ENCODE peak calls at places on chromosome X, in four cellular contexts. W, T, A and M are unnamed samples.

GRCh38 chrX:139924069-139924695 is 8.7 kb downstream of the ATP11C start:
- DNase-seq in W (no peak), T (no peak), A (no peak), M (no peak)

GRCh38 chrX:91434351-91435168 is at the start of gene PABPC5:
- DNase-seq in W (peak; percentile 91), T (peak; percentile 82), A (peak; percentile 63), M (no peak)

GRCh38 chrX:9515973-9516538 is 51.2 kb downstream of the TBL1X start:
- DNase-seq in W (no peak), T (no peak), A (no peak), M (no peak)

GRCh38 chrX:105765691-105766090 is 56.6 kb upstream of the NRK start:
- DNase-seq in W (no peak), T (no peak), A (peak; percentile 4), M (no peak)

GRCh38 chrX:97616883-97617510 is 733.3 kb downstream of the RPA4 start:
- DNase-seq in W (no peak), T (peak; percentile 74), A (peak; percentile 82), M (peak; percentile 56)

GRCh38 chrX:53163436-53163835 is 61.6 kb downstream of the KDM5C start:
- DNase-seq in W (no peak), T (no peak), A (no peak), M (no peak)

GRCh38 chrX:1205681-1206611 is 6.5 kb downstream of the CRLF2 start:
- DNase-seq in W (no peak), T (peak; percentile 59), A (peak; percentile 57), M (peak; percentile 6)

GRCh38 chrX:53682885-53683555 is 3.5 kb downstream of the HUWE1 start:
- DNase-seq in W (peak; percentile 64), T (peak; percentile 50), A (peak; percentile 43), M (no peak)

GRCh38 chrX:134431894-134432293 is 28.1 kb upstream of the HPRT1 start:
- DNase-seq in W (no peak), T (peak; percentile 66), A (peak; percentile 84), M (no peak)

GRCh38 chrX:111955916-111956315 is 79.9 kb downstream of the TRPC5OS start:
- DNase-seq in W (no peak), T (no peak), A (no peak), M (no peak)

GRCh38 chrX:47093248-47093647 is 15.0 kb downstream of the RGN start:
- DNase-seq in W (no peak), T (peak; percentile 55), A (peak; percentile 54), M (no peak)

DNA sequence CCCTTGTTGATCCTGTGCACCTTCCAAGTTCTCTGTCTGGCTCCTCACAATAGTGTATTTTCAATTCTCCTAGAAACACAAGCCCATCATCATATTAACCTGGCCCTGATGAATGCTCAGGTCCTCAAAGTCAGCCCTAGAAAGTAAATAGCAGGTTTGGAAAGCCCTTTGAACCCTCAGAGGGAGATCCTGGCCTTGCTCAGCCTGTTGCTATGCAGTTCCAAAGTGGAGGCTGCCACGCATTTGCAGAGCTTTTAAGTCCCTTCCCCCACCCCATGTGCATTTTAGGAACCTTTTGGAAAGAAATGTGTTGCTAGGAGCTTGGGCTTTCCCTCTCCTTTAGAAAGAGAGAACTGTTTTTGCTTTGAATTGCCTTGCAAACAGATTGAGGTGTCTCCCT is 12.1 kb downstream of the MAMLD1 start:
- DNase-seq in W (no peak), T (peak; percentile 6), A (no peak), M (no peak)
- H3K4me1 ChIP-seq in W (no peaks in the 10 kb centered on the region), T (no peaks in the 10 kb centered on the region), A (no peaks in the 10 kb centered on the region), M (no peaks in the 10 kb centered on the region)

GRCh38 chrX:118522230-118522926 is 26.8 kb downstream of the DOCK11 start:
- DNase-seq in W (no peak), T (no peak), A (no peak), M (no peak)
- H3K4me1 ChIP-seq in W (no peaks in the 10 kb centered on the region), T (peaks cover 20% of the 10 kb centered on the region), A (peaks cover 12% of the 10 kb centered on the region), M (peaks cover 16% of the 10 kb centered on the region)

DNA sequence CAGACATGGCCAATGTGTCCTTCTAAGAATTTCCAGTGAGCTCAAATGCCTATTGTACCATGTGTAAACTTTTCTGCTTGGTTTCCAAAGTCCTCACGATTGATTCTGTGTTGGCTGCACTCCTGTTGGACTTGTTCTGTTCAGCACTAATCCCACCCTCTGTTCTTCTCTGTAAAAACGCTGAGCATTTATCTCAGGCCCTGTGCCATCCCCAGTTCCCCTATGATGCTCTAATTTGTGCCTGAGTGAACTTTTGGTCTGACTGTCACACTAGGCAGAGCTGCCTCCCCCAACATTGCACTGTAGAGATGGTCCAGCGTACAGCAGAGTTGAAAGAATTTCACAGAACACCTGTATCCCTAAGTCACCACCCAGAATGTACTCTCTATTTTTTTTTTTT is 76.1 kb upstream of the STS start:
- DNase-seq in W (no peak), T (no peak), A (no peak), M (no peak)
- H3K4me1 ChIP-seq in W (no peaks in the 10 kb centered on the region), T (no peaks in the 10 kb centered on the region), A (no peaks in the 10 kb centered on the region), M (no peaks in the 10 kb centered on the region)

GRCh38 chrX:37746951-37747350 is 32.9 kb upstream of the CYBB start:
- DNase-seq in W (no peak), T (no peak), A (no peak), M (no peak)

GRCh38 chrX:37745354-37745753 is 34.5 kb upstream of the CYBB start:
- DNase-seq in W (peak; percentile 73), T (peak; percentile 61), A (peak; percentile 84), M (no peak)

GRCh38 chrX:37746268-37746931 is 33.5 kb upstream of the CYBB start:
- DNase-seq in W (no peak), T (no peak), A (peak; percentile 64), M (no peak)

DNA sequence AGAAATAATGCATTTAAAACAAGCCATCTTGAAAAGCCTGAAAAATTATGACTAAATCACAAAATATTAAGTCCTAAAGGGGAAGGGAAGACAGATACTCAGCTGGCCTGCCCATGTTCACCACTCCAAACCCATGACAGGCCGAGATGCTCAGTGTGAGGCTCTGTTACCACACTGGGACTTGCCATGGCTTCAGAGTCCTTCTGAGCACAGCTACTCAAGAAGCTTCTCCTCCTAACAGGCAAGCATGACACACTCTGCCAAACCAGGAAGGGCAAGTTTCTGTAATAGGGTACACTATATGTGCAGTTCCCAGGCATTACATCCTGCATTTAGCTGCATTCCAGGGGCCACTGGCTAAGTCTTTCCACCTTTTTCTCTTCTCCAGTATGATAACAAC is 34.0 kb upstream of the CYBB start:
- DNase-seq in W (no peak), T (no peak), A (no peak), M (no peak)
- H3K4me1 ChIP-seq in W (no peaks in the 10 kb centered on the region), T (no peaks in the 10 kb centered on the region), A (peaks cover 17% of the 10 kb centered on the region), M (no peaks in the 10 kb centered on the region)

DNA sequence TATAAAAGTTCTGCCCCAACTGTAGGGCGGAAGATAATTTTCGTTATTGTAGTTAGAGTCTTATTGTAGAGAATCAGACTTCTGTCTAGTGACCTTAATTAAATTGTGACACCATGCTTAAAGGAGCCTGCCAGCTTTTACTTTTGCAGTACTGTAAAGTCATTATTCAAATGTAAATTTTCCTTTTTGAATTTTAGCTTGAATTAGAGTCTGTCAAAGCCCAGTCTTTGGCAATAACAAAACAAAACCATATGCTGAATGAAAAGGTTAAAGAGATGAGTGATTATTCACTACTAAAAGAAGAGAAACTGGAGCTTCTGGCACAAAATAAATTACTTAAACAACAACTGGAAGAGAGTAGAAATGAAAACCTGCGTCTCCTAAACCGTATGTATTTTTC is 21.8 kb downstream of the OFD1 start:
- DNase-seq in W (no peak), T (no peak), A (no peak), M (no peak)
- H3K4me1 ChIP-seq in W (no peaks in the 10 kb centered on the region), T (no peaks in the 10 kb centered on the region), A (peaks cover 16% of the 10 kb centered on the region), M (no peaks in the 10 kb centered on the region)

GRCh38 chrX:118349188-118349587 is 3.3 kb downstream of the WDR44 start:
- DNase-seq in W (no peak), T (no peak), A (no peak), M (no peak)
- H3K4me1 ChIP-seq in W (no peaks in the 10 kb centered on the region), T (peaks cover 9% of the 10 kb centered on the region), A (peaks cover 25% of the 10 kb centered on the region), M (peaks cover 29% of the 10 kb centered on the region)

DNA sequence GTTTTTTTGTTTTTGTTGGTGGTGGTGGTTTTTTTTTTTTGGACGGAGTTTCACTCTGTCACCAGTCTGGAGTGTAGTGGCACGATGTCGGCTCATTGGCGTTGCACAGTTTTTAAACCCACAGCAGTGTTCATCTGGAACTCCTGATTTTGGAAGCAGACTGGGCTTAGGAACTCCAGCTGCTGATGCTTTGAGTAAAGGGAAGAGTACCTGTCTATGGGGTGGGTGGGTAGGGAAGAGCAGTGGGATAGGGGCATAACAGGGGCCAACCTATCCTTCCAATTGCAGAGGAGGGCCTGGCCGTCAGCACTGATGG is 2.0 kb downstream of the CD99 start:
- DNase-seq in W (no peak), T (no peak), A (no peak), M (no peak)
- H3K4me1 ChIP-seq in W (no peaks in the 10 kb centered on the region), T (peaks cover 12% of the 10 kb centered on the region), A (peaks cover 27% of the 10 kb centered on the region), M (peaks cover 37% of the 10 kb centered on the region)

DNA sequence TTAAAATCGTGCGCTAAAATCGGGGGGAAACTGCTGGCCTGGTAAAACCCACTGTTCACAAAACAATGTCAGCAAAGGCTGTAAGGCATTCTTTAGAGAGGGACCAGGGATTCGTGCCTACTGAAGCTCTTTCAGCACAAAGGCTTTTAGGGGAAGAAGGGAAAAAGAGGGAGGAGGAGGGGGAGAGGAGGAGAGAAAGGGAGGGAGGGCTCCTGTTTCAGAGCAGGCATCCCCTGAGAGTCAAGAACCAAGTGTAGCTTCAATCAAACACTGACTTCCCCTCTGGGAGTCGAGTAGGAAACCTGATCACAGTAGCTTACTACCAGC is 9.5 kb downstream of the BCOR start:
- DNase-seq in W (no peak), T (no peak), A (no peak), M (no peak)
- H3K4me1 ChIP-seq in W (no peaks in the 10 kb centered on the region), T (peaks cover 22% of the 10 kb centered on the region), A (peaks cover 66% of the 10 kb centered on the region), M (peaks cover 15% of the 10 kb centered on the region)

DNA sequence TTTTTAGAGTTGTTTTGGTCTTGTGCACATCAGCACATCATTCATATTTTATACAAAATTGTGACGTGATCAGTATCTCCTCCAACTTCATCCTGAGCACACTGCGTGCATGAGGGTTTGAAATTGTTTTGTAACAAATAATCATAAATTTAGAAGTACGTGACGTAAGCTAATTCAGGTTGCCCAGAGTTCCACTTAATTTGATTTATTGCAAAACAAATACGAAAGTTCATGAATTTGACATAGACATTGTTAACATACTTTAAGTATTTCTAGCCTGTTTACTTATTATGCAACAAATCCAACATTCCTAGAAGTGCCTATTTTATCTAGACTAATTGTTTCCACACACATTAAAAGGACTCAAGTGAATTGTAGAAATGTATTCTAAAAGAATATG is 48.3 kb downstream of the MAP7D3 start:
- DNase-seq in W (no peak), T (peak; percentile 30), A (peak; percentile 64), M (no peak)
- H3K4me1 ChIP-seq in W (no peaks in the 10 kb centered on the region), T (peaks cover 11% of the 10 kb centered on the region), A (peaks cover 35% of the 10 kb centered on the region), M (peaks cover 48% of the 10 kb centered on the region)